ENCODE peak calls at places on chromosomes 16 and 17, in nine cellular contexts. F is SJSA1, Y is HepG2, B is GM23338, T is heart left ventricle, M is cardiac muscle cell, K is A673, C is RWPE1, I is pancreas. D is an unnamed sample.

GRCh38 chr17:48479014-48479402 is 49.0 kb upstream of the SKAP1 start:
- DNase-seq in F (no peak), Y (no peak), B (no peak), T (no peak), M (no peak), K (no peak), C (no peak), I (no peak), D (no peak)

GRCh38 chr17:80678621-80679020 is 134.0 kb downstream of the RPTOR start:
- DNase-seq in F (peak; percentile 92), Y (no peak), B (no peak), T (no peak), M (peak; percentile 56), K (peak; percentile 49), C (peak; percentile 66), I (no peak), D (no peak)

GRCh38 chr17:81040791-81041337 is 5.9 kb downstream of the BAIAP2 start:
- DNase-seq in F (peak; percentile 53), Y (peak; percentile 37), B (peak; percentile 82), T (no peak), M (no peak), K (peak; percentile 44), C (no peak), I (no peak), D (no peak)

GRCh38 chr17:81280571-81280970 is 14.5 kb downstream of the SLC38A10 start:
- DNase-seq in F (no peak), Y (no peak), B (no peak), T (peak; percentile 21), M (no peak), K (no peak), C (no peak), I (no peak), D (no peak)

GRCh38 chr17:79601604-79602420 is 9.0 kb downstream of the RBFOX3 start:
- DNase-seq in F (no peak), Y (no peak), B (no peak), T (no peak), M (no peak), K (no peak), C (no peak), I (no peak), D (no peak)

GRCh38 chr16:1960665-1961630 is 1.6 kb downstream of the NDUFB10 start:
- DNase-seq in F (peak; percentile 36), Y (peak; percentile 53), B (no peak), T (no peak), M (peak; percentile 50), K (peak; percentile 83), C (no peak), I (peak; percentile 55), D (no peak)

GRCh38 chr17:47652570-47652969 is 2.9 kb downstream of the KPNB1 start:
- DNase-seq in F (no peak), Y (no peak), B (no peak), T (no peak), M (peak; percentile 27), K (no peak), C (no peak), I (no peak), D (no peak)

GRCh38 chr16:77212736-77213541 is 13.7 kb downstream of the SYCE1L start:
- DNase-seq in F (peak; percentile 55), Y (no peak), B (peak; percentile 84), T (peak; percentile 59), M (peak; percentile 55), K (peak; percentile 67), C (peak; percentile 63), I (peak; percentile 83), D (no peak)

GRCh38 chr17:34579979-34580684 is 750 bp downstream of the TMEM132E start:
- DNase-seq in F (no peak), Y (no peak), B (peak; percentile 72), T (peak; percentile 37), M (peak; percentile 11), K (no peak), C (no peak), I (peak; percentile 78), D (no peak)

GRCh38 chr16:58205276-58206036 is 7.5 kb upstream of the CSNK2A2 start:
- DNase-seq in F (no peak), Y (no peak), B (peak; percentile 35), T (no peak), M (no peak), K (no peak), C (no peak), I (no peak), D (no peak)

GRCh38 chr17:3679186-3680126 is 10.8 kb downstream of the EMC6 start:
- DNase-seq in F (no peak), Y (no peak), B (no peak), T (no peak), M (no peak), K (no peak), C (no peak), I (no peak), D (no peak)

GRCh38 chr16:12449795-12450194 is 353.9 kb downstream of the CPPED1 start:
- DNase-seq in F (no peak), Y (no peak), B (no peak), T (no peak), M (no peak), K (no peak), C (no peak), I (no peak), D (no peak)

GRCh38 chr17:68384941-68385340 is 72.4 kb downstream of the WIPI1 start:
- DNase-seq in F (no peak), Y (no peak), B (no peak), T (no peak), M (no peak), K (no peak), C (no peak), I (no peak), D (no peak)

GRCh38 chr17:42667088-42667951 is 8.2 kb downstream of the TUBG2 start:
- DNase-seq in F (peak; percentile 63), Y (peak; percentile 47), B (no peak), T (peak; percentile 56), M (peak; percentile 80), K (no peak), C (peak; percentile 94), I (peak; percentile 62), D (peak; percentile 78)

GRCh38 chr17:40658396-40658795 is 6.6 kb downstream of the KRT222 start:
- DNase-seq in F (no peak), Y (no peak), B (no peak), T (no peak), M (no peak), K (no peak), C (no peak), I (no peak), D (no peak)
- H3K27ac ChIP-seq in F (no peak overlapping the region), Y (no peak overlapping the region), B (no peak overlapping the region), T (no peak overlapping the region), M (no peak overlapping the region), K (no peak overlapping the region), C (no peak overlapping the region), I (no peak overlapping the region), D (no peak overlapping the region)

GRCh38 chr17:77457572-77458201 is 316.9 kb downstream of the SEC14L1 start:
- DNase-seq in F (no peak), Y (no peak), B (no peak), T (no peak), M (no peak), K (no peak), C (no peak), I (no peak), D (no peak)

GRCh38 chr17:77458202-77459017 is 317.6 kb downstream of the SEC14L1 start:
- DNase-seq in F (no peak), Y (no peak), B (no peak), T (no peak), M (no peak), K (no peak), C (no peak), I (no peak), D (no peak)

GRCh38 chr17:77456271-77456950 is 315.6 kb downstream of the SEC14L1 start:
- DNase-seq in F (no peak), Y (no peak), B (no peak), T (peak; percentile 22), M (no peak), K (no peak), C (no peak), I (no peak), D (no peak)

GRCh38 chr17:77455878-77456234 is 315.1 kb downstream of the SEC14L1 start:
- DNase-seq in F (no peak), Y (no peak), B (no peak), T (peak; percentile 29), M (no peak), K (no peak), C (no peak), I (no peak), D (no peak)

DNA sequence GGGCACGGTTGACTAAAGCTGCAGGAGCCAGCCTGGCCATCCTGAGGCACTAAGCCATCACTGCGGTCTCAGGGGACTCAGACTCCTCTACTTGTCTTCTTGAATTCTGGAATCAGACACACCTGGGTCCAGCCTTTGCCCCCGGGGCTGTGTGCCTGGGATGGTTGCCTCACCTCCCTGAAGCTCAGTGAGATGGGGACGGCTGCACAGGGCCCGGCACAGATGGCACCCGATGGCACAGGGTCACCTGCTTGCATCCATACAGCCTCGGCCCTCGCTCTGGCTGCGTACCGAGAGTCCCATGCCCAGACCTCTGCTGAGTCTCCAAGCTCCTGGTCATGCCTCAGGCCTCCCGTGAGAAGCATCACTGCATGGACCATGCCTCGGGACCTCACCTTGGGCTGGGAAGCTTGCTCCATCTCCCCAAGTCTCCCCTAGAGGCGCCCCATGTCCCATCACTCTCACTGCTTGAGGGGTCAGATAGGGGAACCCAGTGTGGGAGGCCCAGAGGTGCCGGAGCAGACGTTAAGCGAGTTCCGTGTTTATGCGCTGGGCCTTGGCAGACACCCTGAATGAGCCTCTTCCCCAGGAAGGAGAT is 316.3 kb downstream of the SEC14L1 start:
- DNase-seq in F (no peak), Y (no peak), B (no peak), T (peak; percentile 22), M (no peak), K (no peak), C (no peak), I (no peak), D (no peak)
- H3K27ac ChIP-seq in F (no peak overlapping the region), Y (peak overlapping the region; percentile 24), B (no peak overlapping the region), T (no peak overlapping the region), M (peak overlapping the region; percentile 96), K (no peak overlapping the region), C (peak overlapping the region; percentile 98), I (no peak overlapping the region), D (no peak overlapping the region)

DNA sequence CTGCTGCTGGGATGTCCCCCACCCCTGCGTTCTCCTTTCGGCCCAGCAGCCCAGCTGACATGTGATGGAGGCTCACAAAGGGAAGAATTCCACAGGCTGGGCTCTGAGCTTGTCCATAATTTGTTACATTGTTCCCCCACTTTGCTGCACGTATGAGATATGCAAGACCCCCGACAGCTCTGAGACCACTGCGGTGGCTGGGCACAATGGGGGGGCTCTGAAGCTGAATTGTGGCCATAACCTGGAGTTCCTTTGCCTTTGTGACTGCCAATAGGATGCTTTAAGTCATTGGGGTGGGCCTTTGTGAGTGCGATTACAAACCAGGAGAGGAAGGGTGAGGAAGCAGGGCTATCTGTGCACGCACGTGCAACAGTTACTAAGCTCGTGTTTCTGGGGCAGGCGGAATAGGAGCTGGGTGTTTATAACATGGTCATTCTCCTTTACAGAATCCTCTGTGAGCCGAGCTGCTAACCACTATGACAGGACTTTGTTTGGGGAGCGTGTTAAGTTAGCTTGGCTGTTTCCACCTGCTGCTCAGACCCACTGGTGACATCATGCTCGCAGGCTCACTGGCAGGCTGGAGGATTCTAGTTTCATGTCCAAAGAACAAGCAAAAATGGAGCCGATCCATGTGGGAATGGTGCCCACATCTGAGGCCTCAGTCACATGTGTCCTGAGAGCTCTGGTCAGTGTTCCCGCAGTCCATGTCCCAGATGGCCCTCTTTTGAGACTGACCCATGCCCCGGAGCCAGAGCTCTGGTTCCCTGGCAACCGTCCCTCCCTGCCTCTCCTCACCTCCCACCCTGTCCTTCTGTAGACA is 208.3 kb upstream of the SALL1 start:
- DNase-seq in F (no peak), Y (no peak), B (peak; percentile 68), T (peak; percentile 41), M (no peak), K (no peak), C (no peak), I (no peak), D (no peak)
- H3K27ac ChIP-seq in F (no peak overlapping the region), Y (no peak overlapping the region), B (peak overlapping the region; percentile 53), T (no peak overlapping the region), M (no peak overlapping the region), K (no peak overlapping the region), C (no peak overlapping the region), I (no peak overlapping the region), D (no peak overlapping the region)

GRCh38 chr16:68358951-68359350 is 48.1 kb downstream of the PRMT7 start:
- DNase-seq in F (no peak), Y (no peak), B (no peak), T (no peak), M (no peak), K (no peak), C (no peak), I (peak; percentile 73), D (no peak)
- H3K27ac ChIP-seq in F (no peak overlapping the region), Y (no peak overlapping the region), B (no peak overlapping the region), T (no peak overlapping the region), M (no peak overlapping the region), K (no peak overlapping the region), C (no peak overlapping the region), I (no peak overlapping the region), D (no peak overlapping the region)

D was measured in epithelial cell of prostate.